ENCODE peak calls at places on chromosomes 5 and 9, in six cellular contexts. One of them, this sample, is unnamed.

GRCh38 chr9:116219686-116220085 is 66.1 kb downstream of the PAPPA start:
- DNase-seq in left ventricle myocardium inferior: peak; percentile 24
- DNase-seq in GM23248: no peak
- DNase-seq in upper lobe of right lung: no peak
- DNase-seq in psoas muscle: no peak
- DNase-seq in IMR-90: no peak
- DNase-seq in this sample: no peak

GRCh38 chr5:180594311-180595045 is 3.2 kb upstream of the SCGB3A1 start:
- DNase-seq in left ventricle myocardium inferior: no peak
- DNase-seq in GM23248: no peak
- DNase-seq in upper lobe of right lung: no peak
- DNase-seq in psoas muscle: no peak
- DNase-seq in IMR-90: no peak
- DNase-seq in this sample: no peak

GRCh38 chr9:113635586-113635985 is 172.1 kb downstream of the RGS3 start:
- DNase-seq in left ventricle myocardium inferior: no peak
- DNase-seq in GM23248: no peak
- DNase-seq in upper lobe of right lung: peak; percentile 25
- DNase-seq in psoas muscle: no peak
- DNase-seq in IMR-90: no peak
- DNase-seq in this sample: no peak

GRCh38 chr9:137960496-137960895 is 82.9 kb downstream of the CACNA1B start:
- DNase-seq in left ventricle myocardium inferior: no peak
- DNase-seq in GM23248: no peak
- DNase-seq in upper lobe of right lung: no peak
- DNase-seq in psoas muscle: peak; percentile 18
- DNase-seq in IMR-90: no peak
- DNase-seq in this sample: no peak

GRCh38 chr5:147349241-147349640 is 114.4 kb downstream of the STK32A start:
- DNase-seq in left ventricle myocardium inferior: no peak
- DNase-seq in GM23248: no peak
- DNase-seq in upper lobe of right lung: no peak
- DNase-seq in psoas muscle: no peak
- DNase-seq in IMR-90: no peak
- DNase-seq in this sample: no peak

GRCh38 chr5:140075371-140075770 is 32.3 kb upstream of the NRG2 start:
- DNase-seq in left ventricle myocardium inferior: no peak
- DNase-seq in GM23248: peak; percentile 49
- DNase-seq in upper lobe of right lung: no peak
- DNase-seq in psoas muscle: no peak
- DNase-seq in IMR-90: peak; percentile 23
- DNase-seq in this sample: no peak

GRCh38 chr5:157356576-157356975 is 90.7 kb downstream of the CYFIP2 start:
- DNase-seq in left ventricle myocardium inferior: no peak
- DNase-seq in GM23248: no peak
- DNase-seq in upper lobe of right lung: no peak
- DNase-seq in psoas muscle: no peak
- DNase-seq in IMR-90: no peak
- DNase-seq in this sample: no peak

GRCh38 chr5:172194985-172195774 is 1.2 kb downstream of the EFCAB9 start:
- DNase-seq in left ventricle myocardium inferior: no peak
- DNase-seq in GM23248: no peak
- DNase-seq in upper lobe of right lung: no peak
- DNase-seq in psoas muscle: no peak
- DNase-seq in IMR-90: no peak
- DNase-seq in this sample: no peak

GRCh38 chr9:36169166-36169565 is at the start of gene CCIN:
- DNase-seq in left ventricle myocardium inferior: no peak
- DNase-seq in GM23248: no peak
- DNase-seq in upper lobe of right lung: no peak
- DNase-seq in psoas muscle: no peak
- DNase-seq in IMR-90: no peak
- DNase-seq in this sample: no peak

GRCh38 chr5:94707359-94707758 is 88.9 kb downstream of the SLF1 start:
- DNase-seq in left ventricle myocardium inferior: no peak
- DNase-seq in GM23248: no peak
- DNase-seq in upper lobe of right lung: no peak
- DNase-seq in psoas muscle: no peak
- DNase-seq in IMR-90: peak; percentile 45
- DNase-seq in this sample: no peak

GRCh38 chr9:86413966-86414880 is 60.0 kb upstream of the TUT7 start:
- DNase-seq in left ventricle myocardium inferior: no peak
- DNase-seq in GM23248: peak; percentile 55
- DNase-seq in upper lobe of right lung: no peak
- DNase-seq in psoas muscle: no peak
- DNase-seq in IMR-90: peak; percentile 50
- DNase-seq in this sample: no peak

GRCh38 chr5:113523168-113523567 is 9.7 kb downstream of the YTHDC2 start:
- DNase-seq in left ventricle myocardium inferior: no peak
- DNase-seq in GM23248: no peak
- DNase-seq in upper lobe of right lung: no peak
- DNase-seq in psoas muscle: no peak
- DNase-seq in IMR-90: no peak
- DNase-seq in this sample: no peak

GRCh38 chr9:71270554-71270953 is 149.1 kb upstream of the TRPM3 start:
- DNase-seq in left ventricle myocardium inferior: no peak
- DNase-seq in GM23248: peak; percentile 14
- DNase-seq in upper lobe of right lung: no peak
- DNase-seq in psoas muscle: no peak
- DNase-seq in IMR-90: no peak
- DNase-seq in this sample: no peak

GRCh38 chr5:5271606-5272321 is 131.6 kb downstream of the ADAMTS16 start:
- DNase-seq in left ventricle myocardium inferior: no peak
- DNase-seq in GM23248: peak; percentile 35
- DNase-seq in upper lobe of right lung: no peak
- DNase-seq in psoas muscle: no peak
- DNase-seq in IMR-90: no peak
- DNase-seq in this sample: no peak

GRCh38 chr5:61254969-61255555 is 77.0 kb upstream of the ZSWIM6 start:
- DNase-seq in left ventricle myocardium inferior: no peak
- DNase-seq in GM23248: no peak
- DNase-seq in upper lobe of right lung: no peak
- DNase-seq in psoas muscle: no peak
- DNase-seq in IMR-90: no peak
- DNase-seq in this sample: no peak

GRCh38 chr9:133609311-133610098 is at the start of gene FAM163B:
- DNase-seq in left ventricle myocardium inferior: peak; percentile 29
- DNase-seq in GM23248: peak; percentile 53
- DNase-seq in upper lobe of right lung: no peak
- DNase-seq in psoas muscle: peak; percentile 62
- DNase-seq in IMR-90: peak; percentile 22
- DNase-seq in this sample: peak; percentile 88

GRCh38 chr5:326109-326508 is 4.6 kb downstream of the AHRR start:
- DNase-seq in left ventricle myocardium inferior: no peak
- DNase-seq in GM23248: no peak
- DNase-seq in upper lobe of right lung: no peak
- DNase-seq in psoas muscle: peak; percentile 25
- DNase-seq in IMR-90: no peak
- DNase-seq in this sample: no peak

GRCh38 chr5:125085797-125086505 is 339.5 kb upstream of the ZNF608 start:
- DNase-seq in left ventricle myocardium inferior: no peak
- DNase-seq in GM23248: no peak
- DNase-seq in upper lobe of right lung: no peak
- DNase-seq in psoas muscle: no peak
- DNase-seq in IMR-90: no peak
- DNase-seq in this sample: no peak

GRCh38 chr5:50711280-50711679 is 44.8 kb downstream of the PARP8 start:
- DNase-seq in left ventricle myocardium inferior: no peak
- DNase-seq in GM23248: no peak
- DNase-seq in upper lobe of right lung: no peak
- DNase-seq in psoas muscle: no peak
- DNase-seq in IMR-90: peak; percentile 8
- DNase-seq in this sample: no peak

GRCh38 chr5:62001640-62002039 is 304.4 kb upstream of the KIF2A start:
- DNase-seq in left ventricle myocardium inferior: no peak
- DNase-seq in GM23248: no peak
- DNase-seq in upper lobe of right lung: no peak
- DNase-seq in psoas muscle: no peak
- DNase-seq in IMR-90: no peak
- DNase-seq in this sample: no peak

GRCh38 chr5:36667826-36668225 is 61.4 kb downstream of the SLC1A3 start:
- DNase-seq in left ventricle myocardium inferior: no peak
- DNase-seq in GM23248: no peak
- DNase-seq in upper lobe of right lung: no peak
- DNase-seq in psoas muscle: no peak
- DNase-seq in IMR-90: no peak
- DNase-seq in this sample: no peak

GRCh38 chr9:133371261-133371711 is 4.6 kb downstream of the SURF4 start:
- DNase-seq in left ventricle myocardium inferior: no peak
- DNase-seq in GM23248: peak; percentile 47
- DNase-seq in upper lobe of right lung: no peak
- DNase-seq in psoas muscle: no peak
- DNase-seq in IMR-90: no peak
- DNase-seq in this sample: peak; percentile 42

GRCh38 chr5:145463634-145464033 is 371.5 kb downstream of the PRELID2 start:
- DNase-seq in left ventricle myocardium inferior: no peak
- DNase-seq in GM23248: peak; percentile 41
- DNase-seq in upper lobe of right lung: no peak
- DNase-seq in psoas muscle: no peak
- DNase-seq in IMR-90: peak; percentile 66
- DNase-seq in this sample: no peak

GRCh38 chr9:1939926-1940368 is 75.2 kb upstream of the SMARCA2 start:
- DNase-seq in left ventricle myocardium inferior: no peak
- DNase-seq in GM23248: peak; percentile 38
- DNase-seq in upper lobe of right lung: no peak
- DNase-seq in psoas muscle: no peak
- DNase-seq in IMR-90: peak; percentile 1
- DNase-seq in this sample: no peak

GRCh38 chr5:124628251-124628650 is 118.2 kb downstream of the ZNF608 start:
- DNase-seq in left ventricle myocardium inferior: no peak
- DNase-seq in GM23248: peak; percentile 29
- DNase-seq in upper lobe of right lung: no peak
- DNase-seq in psoas muscle: no peak
- DNase-seq in IMR-90: peak; percentile 42
- DNase-seq in this sample: no peak

GRCh38 chr5:171139227-171139626 is 169.8 kb upstream of the TLX3 start:
- DNase-seq in left ventricle myocardium inferior: no peak
- DNase-seq in GM23248: no peak
- DNase-seq in upper lobe of right lung: no peak
- DNase-seq in psoas muscle: no peak
- DNase-seq in IMR-90: no peak
- DNase-seq in this sample: no peak

GRCh38 chr9:127569819-127570401 is 42.2 kb upstream of the STXBP1 start:
- DNase-seq in left ventricle myocardium inferior: no peak
- DNase-seq in GM23248: peak; percentile 50
- DNase-seq in upper lobe of right lung: no peak
- DNase-seq in psoas muscle: no peak
- DNase-seq in IMR-90: peak; percentile 44
- DNase-seq in this sample: no peak
- H3K4me1 ChIP-seq in left ventricle myocardium inferior: peaks cover 58% of the 10 kb centered on the region
- H3K4me1 ChIP-seq in GM23248: peaks cover 51% of the 10 kb centered on the region
- H3K4me1 ChIP-seq in upper lobe of right lung: peaks cover 50% of the 10 kb centered on the region
- H3K4me1 ChIP-seq in psoas muscle: peaks cover 14% of the 10 kb centered on the region
- H3K4me1 ChIP-seq in IMR-90: peaks cover 46% of the 10 kb centered on the region
- H3K4me1 ChIP-seq in this sample: peaks cover 7% of the 10 kb centered on the region

GRCh38 chr9:136762915-136763648 is 1.2 kb downstream of the LCN15 start:
- DNase-seq in left ventricle myocardium inferior: peak; percentile 54
- DNase-seq in GM23248: peak; percentile 40
- DNase-seq in upper lobe of right lung: peak; percentile 79
- DNase-seq in psoas muscle: peak; percentile 66
- DNase-seq in IMR-90: no peak
- DNase-seq in this sample: peak; percentile 83
- H3K4me3 ChIP-seq in left ventricle myocardium inferior: no peak overlapping the region
- H3K4me3 ChIP-seq in GM23248: no peak overlapping the region
- H3K4me3 ChIP-seq in upper lobe of right lung: no peak overlapping the region
- H3K4me3 ChIP-seq in psoas muscle: no peak overlapping the region
- H3K4me3 ChIP-seq in IMR-90: no peak overlapping the region
- H3K4me3 ChIP-seq in this sample: no peak overlapping the region

GRCh38 chr5:141840826-141841360 is 37.3 kb downstream of the PCDH1 start:
- DNase-seq in left ventricle myocardium inferior: no peak
- DNase-seq in GM23248: no peak
- DNase-seq in upper lobe of right lung: no peak
- DNase-seq in psoas muscle: no peak
- DNase-seq in IMR-90: no peak
- DNase-seq in this sample: no peak

GRCh38 chr5:141840295-141840812 is 37.9 kb downstream of the PCDH1 start:
- DNase-seq in left ventricle myocardium inferior: no peak
- DNase-seq in GM23248: no peak
- DNase-seq in upper lobe of right lung: no peak
- DNase-seq in psoas muscle: no peak
- DNase-seq in IMR-90: no peak
- DNase-seq in this sample: no peak

GRCh38 chr5:141835928-141836667 is 42.1 kb downstream of the PCDH1 start:
- DNase-seq in left ventricle myocardium inferior: peak; percentile 73
- DNase-seq in GM23248: peak; percentile 79
- DNase-seq in upper lobe of right lung: no peak
- DNase-seq in psoas muscle: no peak
- DNase-seq in IMR-90: peak; percentile 53
- DNase-seq in this sample: peak; percentile 46

GRCh38 chr5:141839015-141839513 is 39.1 kb downstream of the PCDH1 start:
- DNase-seq in left ventricle myocardium inferior: no peak
- DNase-seq in GM23248: peak; percentile 56
- DNase-seq in upper lobe of right lung: no peak
- DNase-seq in psoas muscle: no peak
- DNase-seq in IMR-90: no peak
- DNase-seq in this sample: no peak

DNA sequence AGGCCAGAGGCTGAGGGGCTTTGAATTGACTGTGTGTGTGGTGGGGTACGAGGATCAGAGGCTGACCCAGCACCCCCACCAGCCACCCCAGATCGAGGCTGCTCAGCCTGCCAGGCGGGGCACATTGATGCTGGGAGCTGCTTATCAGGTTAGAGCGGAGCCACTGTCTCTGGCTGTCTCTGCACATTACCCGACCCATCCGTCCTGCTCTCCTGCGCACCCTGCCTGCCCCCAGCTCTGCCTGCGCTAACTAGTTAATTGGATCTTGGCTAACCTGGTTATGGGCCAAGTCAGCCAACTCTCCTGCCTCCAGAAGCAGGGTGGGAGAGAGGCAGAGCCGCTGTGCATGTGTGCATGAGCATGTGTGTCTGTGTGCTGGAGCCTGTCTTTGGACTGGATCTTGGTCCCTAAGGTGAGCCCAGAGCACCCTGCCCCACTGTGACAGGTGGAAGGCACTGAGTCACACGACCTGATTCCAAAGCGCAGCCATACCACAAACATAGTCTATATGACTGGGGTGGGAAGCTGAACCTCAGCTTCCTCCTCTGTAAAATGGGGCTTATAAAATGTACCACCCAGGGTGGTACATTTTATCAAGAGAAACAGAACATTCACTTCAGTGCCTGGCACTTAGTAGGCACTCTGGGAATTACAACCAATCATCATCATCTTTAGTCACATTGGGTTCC is 39.7 kb downstream of the PCDH1 start:
- DNase-seq in left ventricle myocardium inferior: no peak
- DNase-seq in GM23248: no peak
- DNase-seq in upper lobe of right lung: no peak
- DNase-seq in psoas muscle: no peak
- DNase-seq in IMR-90: no peak
- DNase-seq in this sample: no peak
- H3K4me1 ChIP-seq in left ventricle myocardium inferior: peaks cover 87% of the 10 kb centered on the region
- H3K4me1 ChIP-seq in GM23248: peaks cover 33% of the 10 kb centered on the region
- H3K4me1 ChIP-seq in upper lobe of right lung: peaks cover 49% of the 10 kb centered on the region
- H3K4me1 ChIP-seq in psoas muscle: peaks cover 19% of the 10 kb centered on the region
- H3K4me1 ChIP-seq in IMR-90: peaks cover 22% of the 10 kb centered on the region
- H3K4me1 ChIP-seq in this sample: peaks cover 10% of the 10 kb centered on the region

DNA sequence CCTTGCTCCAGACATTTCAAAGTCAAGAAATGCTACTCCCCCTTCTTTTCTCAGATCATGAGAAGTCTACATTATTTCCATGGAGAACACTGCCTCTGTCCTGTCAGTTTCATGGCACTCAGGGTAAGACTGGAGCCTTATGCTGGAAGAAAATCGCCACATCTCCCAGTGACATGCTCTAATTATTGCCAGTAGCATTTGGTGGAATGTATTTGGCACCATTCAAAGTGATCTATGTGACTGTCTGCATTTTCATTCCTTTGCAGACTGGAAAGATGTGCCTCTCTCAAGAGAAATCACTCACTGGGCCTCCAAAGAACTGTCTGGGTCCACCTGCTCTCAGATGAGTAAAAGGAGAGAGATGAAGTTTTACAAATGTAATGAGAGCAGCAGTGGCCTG is 840 bp upstream of the PLCXD3 start:
- DNase-seq in left ventricle myocardium inferior: no peak
- DNase-seq in GM23248: no peak
- DNase-seq in upper lobe of right lung: no peak
- DNase-seq in psoas muscle: no peak
- DNase-seq in IMR-90: no peak
- DNase-seq in this sample: no peak
- H3K4me3 ChIP-seq in left ventricle myocardium inferior: peak overlapping the region; percentile 81
- H3K4me3 ChIP-seq in GM23248: no peak overlapping the region
- H3K4me3 ChIP-seq in upper lobe of right lung: no peak overlapping the region
- H3K4me3 ChIP-seq in psoas muscle: no peak overlapping the region
- H3K4me3 ChIP-seq in IMR-90: no peak overlapping the region
- H3K4me3 ChIP-seq in this sample: peak overlapping the region; percentile 74